ENCODE peak calls at places on chromosomes 12 and 14, in ten cellular contexts. C is tibial artery, L is uterus, D is colonic mucosa, E is GM23248, I is lung, V is cardiac muscle cell, O is upper lobe of right lung, Z is lower lobe of right lung, F is heart left ventricle. R is an unnamed sample. For H3K27me3 and H3K4me1, the result is how much of the 10 kb centered on the place peaks cover.

GRCh38 chr12:80551897-80552296 is 107.9 kb downstream of the PTPRQ start:
- DNase-seq in C (no peak), E (peak), O (no peak), D (peak), Z (no peak), F (no peak), L (no peak), V (peak), I (no peak), R (peak)

GRCh38 chr12:32457251-32458025 is 58.1 kb downstream of the FGD4 start:
- DNase-seq in L (no peak), V (peak), Z (no peak), D (no peak), O (no peak), I (no peak), E (peak), C (no peak), F (no peak), R (no peak)

GRCh38 chr12:71662861-71663560 is 637 bp downstream of the ZFC3H1 start:
- DNase-seq in Z (peak), V (peak), O (peak), D (peak), C (peak), F (peak), I (peak), L (peak), E (peak), R (no peak)

GRCh38 chr12:131274906-131275305 is 321.2 kb downstream of the ADGRD1 start:
- DNase-seq in C (no peak), E (no peak), D (no peak), I (no peak), Z (peak), L (no peak), F (peak), O (no peak), V (no peak), R (no peak)

GRCh38 chr12:95077341-95077740 is 3.9 kb upstream of the NR2C1 start:
- DNase-seq in L (no peak), I (no peak), F (no peak), Z (no peak), C (no peak), V (peak), E (no peak), O (no peak), D (no peak), R (no peak)

GRCh38 chr12:90945070-90945649 is 9.8 kb downstream of the CCER1 start:
- DNase-seq in E (peak), D (no peak), F (no peak), O (no peak), V (peak), Z (no peak), L (no peak), I (no peak), C (no peak), R (peak)

GRCh38 chr14:95946867-95947266 is 70.2 kb downstream of the TUNAR start:
- DNase-seq in I (no peak), F (no peak), C (no peak), L (peak), Z (no peak), O (no peak), V (no peak), E (no peak), D (no peak), R (peak)

GRCh38 chr14:106879241-106879640 is 1352.9 kb downstream of the TMEM121 start:
- DNase-seq in C (no peak), I (no peak), O (peak), L (no peak), Z (peak), F (no peak), D (peak), E (peak), V (no peak), R (no peak)

GRCh38 chr12:131195796-131196195 is 242.1 kb downstream of the ADGRD1 start:
- DNase-seq in O (peak), V (no peak), I (no peak), E (no peak), D (peak), F (no peak), L (no peak), Z (no peak), C (peak), R (no peak)

GRCh38 chr12:128205145-128205544 is 61.8 kb upstream of the TMEM132C start:
- DNase-seq in C (no peak), V (no peak), Z (no peak), I (no peak), D (no peak), E (no peak), O (no peak), F (no peak), L (no peak), R (no peak)

GRCh38 chr14:104138098-104138890 is at the start of gene KIF26A:
- DNase-seq in E (no peak), F (peak), C (peak), I (no peak), O (peak), V (no peak), Z (peak), D (peak), L (no peak), R (peak)
- H3K27me3 ChIP-seq in E (under half), F (half or more), C (half or more), I (under half), O (half or more), V (under half), Z (half or more), D (under half), L (under half), R (under half)

GRCh38 chr14:68300608-68301007 is 481.0 kb downstream of the RAD51B start:
- DNase-seq in V (no peak), Z (no peak), F (no peak), L (no peak), C (no peak), I (no peak), D (no peak), E (no peak), O (no peak), R (no peak)

GRCh38 chr14:68295316-68295816 is 475.8 kb downstream of the RAD51B start:
- DNase-seq in V (peak), F (peak), Z (no peak), D (peak), I (no peak), O (no peak), E (no peak), C (no peak), L (peak), R (no peak)

GRCh38 chr14:68297871-68298468 is 478.4 kb downstream of the RAD51B start:
- DNase-seq in V (peak), L (no peak), D (no peak), I (no peak), C (no peak), Z (no peak), O (no peak), E (peak), F (no peak), R (no peak)

GRCh38 chr14:68293404-68293803 is 473.8 kb downstream of the RAD51B start:
- DNase-seq in Z (no peak), V (no peak), F (no peak), L (no peak), C (no peak), I (no peak), E (no peak), O (no peak), D (peak), R (no peak)

DNA sequence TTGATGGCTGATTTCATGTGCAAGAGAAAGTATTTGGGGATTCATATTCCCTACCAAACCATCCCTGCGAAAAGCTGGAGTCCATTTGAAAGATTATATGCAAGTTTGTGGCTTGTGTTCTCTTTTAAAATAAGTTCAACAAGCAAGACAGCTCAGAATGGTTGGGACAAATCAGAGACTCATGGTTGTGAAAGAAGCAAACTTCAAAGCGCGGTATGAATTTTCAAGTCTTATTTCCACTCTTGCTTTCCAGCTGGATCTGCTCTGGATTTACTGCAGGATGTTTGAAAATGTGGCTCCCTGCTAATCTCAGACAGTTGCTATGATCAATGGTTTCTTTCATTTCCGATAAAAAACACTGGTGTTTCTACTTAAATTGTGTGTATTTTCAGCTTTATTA is 477.4 kb downstream of the RAD51B start:
- DNase-seq in O (no peak), C (no peak), D (no peak), F (no peak), I (no peak), Z (no peak), V (no peak), E (no peak), L (no peak), R (no peak)
- H3K4me1 ChIP-seq in O (under half), C (under half), D (under half), F (under half), I (under half), Z (under half), V (half or more), E (under half), L (under half), R (under half)

GRCh38 chr12:47277972-47278448 is 198.3 kb upstream of the AMIGO2 start:
- DNase-seq in Z (no peak), L (no peak), E (peak), F (no peak), I (no peak), O (no peak), D (no peak), V (peak), C (no peak), R (no peak)

GRCh38 chr12:47282206-47282605 is 202.4 kb upstream of the AMIGO2 start:
- DNase-seq in I (no peak), Z (no peak), D (no peak), O (no peak), E (peak), F (peak), C (no peak), L (no peak), V (peak), R (no peak)

GRCh38 chr12:47277071-47277408 is 197.3 kb upstream of the AMIGO2 start:
- DNase-seq in C (no peak), D (no peak), Z (no peak), V (no peak), F (no peak), O (no peak), E (no peak), I (no peak), L (no peak), R (no peak)

GRCh38 chr12:47280543-47281330 is 201.0 kb upstream of the AMIGO2 start:
- DNase-seq in Z (no peak), V (no peak), I (no peak), C (no peak), L (no peak), E (no peak), O (no peak), F (no peak), D (no peak), R (no peak)

DNA sequence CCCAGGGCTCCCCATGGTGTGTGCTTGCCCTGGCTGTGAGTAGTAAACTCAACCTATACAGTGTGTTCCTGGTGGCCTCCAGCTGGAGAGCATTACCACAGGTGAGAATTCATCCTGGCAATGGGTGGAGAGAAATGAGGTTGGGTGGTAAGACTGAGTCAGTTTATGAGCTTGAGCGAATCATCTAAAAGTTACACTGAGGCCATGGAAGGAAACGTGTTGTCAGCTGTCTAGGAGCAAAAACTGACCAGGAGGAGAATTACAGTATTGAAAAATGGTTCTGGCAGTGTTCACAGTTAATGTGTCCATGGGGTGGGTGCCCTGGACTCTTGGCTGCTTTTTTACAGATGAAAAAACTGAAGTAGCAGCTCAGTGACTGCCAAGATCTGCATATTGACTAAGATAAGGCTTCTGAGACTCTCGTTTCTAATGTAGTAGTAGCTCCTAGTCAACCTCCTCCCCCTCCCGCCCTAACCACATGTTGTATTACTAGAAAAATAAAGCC is 202.0 kb upstream of the AMIGO2 start:
- DNase-seq in E (peak), I (no peak), F (no peak), D (no peak), C (no peak), O (no peak), L (no peak), Z (no peak), V (peak), R (no peak)
- H3K4me3 ChIP-seq in E (no peak), I (no peak), F (no peak), D (no peak), C (no peak), O (no peak), L (no peak), Z (no peak), V (no peak), R (no peak)

GRCh38 chr12:58832-59231 is 7.7 kb upstream of the IQSEC3 start:
- DNase-seq in V (no peak), F (no peak), D (no peak), C (no peak), I (no peak), O (no peak), Z (no peak), L (no peak), E (no peak), R (no peak)
- H3K27me3 ChIP-seq in V (under half), F (under half), D (under half), C (under half), I (under half), O (under half), Z (under half), L (under half), E (under half), R (under half)

GRCh38 chr14:61376314-61376713 is 54.9 kb downstream of the PRKCH start:
- DNase-seq in L (no peak), V (no peak), O (no peak), Z (no peak), D (no peak), E (no peak), I (no peak), F (no peak), C (no peak), R (no peak)
- H3K4me1 ChIP-seq in L (under half), V (under half), O (under half), Z (under half), D (under half), E (under half), I (under half), F (under half), C (under half), R (under half)

GRCh38 chr12:20696181-20696580 is 1.0 kb downstream of the SLCO1C1 start:
- DNase-seq in V (peak), C (no peak), O (no peak), F (peak), E (no peak), D (no peak), I (no peak), L (peak), Z (no peak), R (no peak)

GRCh38 chr12:20701106-20701505 is 6.0 kb downstream of the SLCO1C1 start:
- DNase-seq in O (no peak), D (no peak), I (no peak), L (no peak), V (no peak), C (no peak), F (no peak), E (no peak), Z (no peak), R (no peak)

GRCh38 chr12:20695232-20695631 is at the start of gene SLCO1C1:
- DNase-seq in F (no peak), D (no peak), E (no peak), C (peak), I (no peak), Z (no peak), V (no peak), L (no peak), O (no peak), R (no peak)
- H3K4me3 ChIP-seq in F (peak), D (no peak), E (no peak), C (no peak), I (no peak), Z (no peak), V (no peak), L (no peak), O (no peak), R (no peak)

GRCh38 chr14:23664207-23664885 is 28.2 kb downstream of the DHRS2 start:
- DNase-seq in F (no peak), D (no peak), E (no peak), O (no peak), Z (no peak), C (no peak), L (no peak), I (no peak), V (no peak), R (no peak)
- H3K27me3 ChIP-seq in F (under half), D (under half), E (under half), O (under half), Z (under half), C (under half), L (under half), I (under half), V (under half), R (under half)

GRCh38 chr12:10614056-10614370 is 604 bp upstream of the MAGOHB start:
- DNase-seq in C (no peak), L (no peak), V (no peak), E (no peak), Z (no peak), F (no peak), D (no peak), O (no peak), I (no peak), R (no peak)

GRCh38 chr12:10612954-10613333 is 465 bp downstream of the MAGOHB start:
- DNase-seq in O (no peak), I (no peak), C (no peak), Z (no peak), E (peak), L (no peak), F (no peak), D (no peak), V (peak), R (no peak)

GRCh38 chr12:10613334-10614055 is at the start of gene MAGOHB:
- DNase-seq in C (peak), Z (peak), O (peak), V (peak), L (peak), D (peak), F (peak), E (peak), I (peak), R (peak)

GRCh38 chr12:10617868-10618267 is 4.5 kb upstream of the MAGOHB start:
- DNase-seq in O (no peak), C (no peak), Z (no peak), L (no peak), E (peak), F (no peak), I (no peak), V (no peak), D (no peak), R (no peak)

GRCh38 chr12:10615532-10615931 is 2.1 kb upstream of the MAGOHB start:
- DNase-seq in F (no peak), V (no peak), E (no peak), L (no peak), Z (no peak), D (no peak), C (no peak), O (no peak), I (no peak), R (no peak)
- H3K4me1 ChIP-seq in F (under half), V (under half), E (under half), L (under half), Z (under half), D (under half), C (under half), O (under half), I (under half), R (under half)

DNA sequence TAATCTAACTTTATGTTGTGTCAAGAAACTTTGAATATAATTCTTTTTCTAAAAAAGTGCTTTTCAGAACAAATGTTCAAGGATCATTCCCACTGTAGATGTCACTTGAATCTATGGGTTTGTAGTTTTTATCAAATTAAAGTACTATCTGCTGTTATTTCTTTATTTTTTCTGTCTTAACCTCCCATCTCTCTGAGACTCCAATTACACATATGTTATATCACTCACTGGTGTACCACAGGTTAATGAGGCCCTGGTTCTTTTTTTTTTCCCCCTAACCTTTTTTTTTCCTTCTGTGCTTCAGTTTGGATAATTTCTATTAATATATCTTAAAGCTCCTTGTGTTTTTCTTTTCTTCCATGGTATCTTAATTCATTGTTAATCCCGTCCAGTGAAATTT is 279.9 kb upstream of the RGS6 start:
- DNase-seq in D (no peak), O (no peak), C (no peak), I (no peak), E (peak), L (no peak), F (no peak), V (no peak), Z (no peak), R (no peak)
- H3K4me3 ChIP-seq in D (no peak), O (no peak), C (no peak), I (no peak), E (no peak), L (no peak), F (no peak), V (no peak), Z (no peak), R (no peak)

DNA sequence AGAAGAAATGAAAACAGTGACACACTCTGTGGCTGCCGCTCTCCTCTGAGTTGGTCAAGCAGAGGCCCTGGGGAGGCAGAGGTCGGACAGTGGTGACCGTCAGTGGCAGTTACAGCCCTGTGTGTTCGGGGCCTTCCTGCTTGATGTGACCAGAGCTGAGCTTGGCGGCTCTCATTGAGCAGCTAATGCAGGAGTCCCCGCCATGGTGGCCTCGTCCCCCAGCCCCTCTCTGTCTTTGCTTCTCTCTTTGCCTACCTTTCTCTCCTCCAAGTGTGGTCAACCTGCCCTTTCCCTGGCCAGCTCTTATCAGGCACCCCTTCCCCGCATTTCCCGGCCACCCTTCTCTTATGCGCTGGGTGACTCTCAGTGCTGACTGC is 362.8 kb downstream of the CACNA1C start:
- DNase-seq in F (peak), V (no peak), L (no peak), E (no peak), C (no peak), D (no peak), Z (no peak), O (peak), I (no peak), R (no peak)
- H3K27me3 ChIP-seq in F (under half), V (under half), L (under half), E (under half), C (under half), D (under half), Z (under half), O (under half), I (under half), R (under half)